ENCODE peak calls at places on chromosomes 2 and 18, in eight cellular contexts. E is left ventricle myocardium superior, F is T-helper 2 cell, Y is KG1, A is AG08395, M is skeletal muscle cell, B is sciatic nerve, S is activated T-cell treated with anti-CD3 and anti-CD28 coated beads for 48 hours. T is an unnamed sample.

GRCh38 chr2:96147593-96148201 is 2.5 kb upstream of the DUSP2 start:
- DNase-seq in E (peak; percentile 17), F (no peak), Y (no peak), A (no peak), M (no peak), B (peak; percentile 45), S (no peak), T (no peak)

GRCh38 chr2:234257859-234258561 is 207.5 kb downstream of the SPP2 start:
- DNase-seq in E (no peak), F (no peak), Y (no peak), A (peak; percentile 96), M (peak; percentile 95), B (peak; percentile 63), S (peak; percentile 34), T (peak; percentile 95)

GRCh38 chr2:143357956-143358355 is 228.7 kb downstream of the ARHGAP15 start:
- DNase-seq in E (peak; percentile 23), F (no peak), Y (no peak), A (no peak), M (no peak), B (no peak), S (no peak), T (no peak)

GRCh38 chr2:44642123-44642857 is 280.5 kb downstream of the CAMKMT start:
- DNase-seq in E (peak; percentile 30), F (no peak), Y (no peak), A (no peak), M (no peak), B (no peak), S (no peak), T (no peak)

GRCh38 chr2:236894791-236895190 is 190.9 kb upstream of the COPS8 start:
- DNase-seq in E (no peak), F (no peak), Y (no peak), A (no peak), M (no peak), B (no peak), S (no peak), T (no peak)

GRCh38 chr2:163198972-163199371 is 360.4 kb upstream of the KCNH7 start:
- DNase-seq in E (no peak), F (no peak), Y (no peak), A (no peak), M (no peak), B (no peak), S (no peak), T (no peak)

GRCh38 chr2:44051948-44052347 is 56.2 kb upstream of the LRPPRC start:
- DNase-seq in E (no peak), F (no peak), Y (no peak), A (no peak), M (no peak), B (no peak), S (no peak), T (no peak)

GRCh38 chr2:165839610-165840009 is 45.6 kb upstream of the GALNT3 start:
- DNase-seq in E (no peak), F (no peak), Y (no peak), A (no peak), M (no peak), B (no peak), S (no peak), T (no peak)

GRCh38 chr18:21330122-21330701 is 88.2 kb downstream of the GREB1L start:
- DNase-seq in E (no peak), F (no peak), Y (no peak), A (peak; percentile 81), M (peak; percentile 4), B (no peak), S (no peak), T (peak; percentile 69)

GRCh38 chr2:191677091-191677645 is 768 bp upstream of the NABP1 start:
- DNase-seq in E (no peak), F (no peak), Y (no peak), A (peak; percentile 68), M (peak; percentile 77), B (no peak), S (peak; percentile 25), T (peak; percentile 67)

GRCh38 chr2:84619784-84620371 is 103.6 kb downstream of the DNAH6 start:
- DNase-seq in E (no peak), F (no peak), Y (no peak), A (no peak), M (no peak), B (no peak), S (no peak), T (no peak)

GRCh38 chr2:40955635-40956034 is 503.7 kb upstream of the SLC8A1 start:
- DNase-seq in E (no peak), F (no peak), Y (no peak), A (no peak), M (no peak), B (no peak), S (no peak), T (no peak)

GRCh38 chr2:127674241-127675209 is 805 bp downstream of the LIMS2 start:
- DNase-seq in E (peak; percentile 69), F (no peak), Y (no peak), A (peak; percentile 50), M (no peak), B (peak; percentile 71), S (peak; percentile 15), T (peak; percentile 47)

GRCh38 chr2:216033403-216033802 is 20.1 kb upstream of the MREG start:
- DNase-seq in E (no peak), F (no peak), Y (no peak), A (no peak), M (no peak), B (no peak), S (no peak), T (no peak)

GRCh38 chr2:147382322-147382948 is 462.4 kb upstream of the ACVR2A start:
- DNase-seq in E (no peak), F (no peak), Y (no peak), A (no peak), M (no peak), B (no peak), S (no peak), T (no peak)

GRCh38 chr2:54065411-54065810 is 50.0 kb upstream of the ACYP2 start:
- DNase-seq in E (no peak), F (no peak), Y (no peak), A (peak; percentile 95), M (peak; percentile 80), B (no peak), S (no peak), T (peak; percentile 94)

GRCh38 chr2:76895469-76895868 is 626.7 kb downstream of the LRRTM4 start:
- DNase-seq in E (no peak), F (no peak), Y (no peak), A (no peak), M (peak; percentile 7), B (no peak), S (no peak), T (no peak)

GRCh38 chr2:187842978-187843847 is 289.0 kb upstream of the TFPI start:
- DNase-seq in E (no peak), F (no peak), Y (peak; percentile 16), A (peak; percentile 55), M (peak; percentile 31), B (no peak), S (no peak), T (peak; percentile 74)

GRCh38 chr2:180394305-180394704 is 387.2 kb upstream of the CWC22 start:
- DNase-seq in E (no peak), F (no peak), Y (no peak), A (no peak), M (no peak), B (no peak), S (no peak), T (peak; percentile 2)

GRCh38 chr18:5145168-5145857 is 51.7 kb downstream of the AKAIN1 start:
- DNase-seq in E (no peak), F (no peak), Y (no peak), A (no peak), M (no peak), B (no peak), S (no peak), T (no peak)